ENCODE peak calls at places on chromosomes 2 and 18, in four cellular contexts. X is K562, G is IMR-90, I is GM12878. D is an unnamed sample.

GRCh38 chr2:240962371-240963064 is 35.9 kb upstream of the SNED1 start:
- DNase-seq in I (no peak), X (no peak), G (no peak), D (peak)

GRCh38 chr2:217685255-217685605 is 317.6 kb downstream of the TNS1 start:
- DNase-seq in X (no peak), G (peak), I (no peak), D (no peak)

GRCh38 chr2:232609607-232610006 is 23.8 kb upstream of the EFHD1 start:
- DNase-seq in X (no peak), G (no peak), I (no peak), D (no peak)

GRCh38 chr2:134252092-134252775 is 1.6 kb upstream of the MGAT5 start:
- DNase-seq in G (peak), X (no peak), I (no peak), D (no peak)

GRCh38 chr2:222315443-222316121 is 16.8 kb upstream of the PAX3 start:
- DNase-seq in G (no peak), I (no peak), X (no peak), D (no peak)

GRCh38 chr2:58959996-58960395 is 718.9 kb upstream of the FANCL start:
- DNase-seq in I (no peak), X (no peak), G (no peak), D (no peak)

GRCh38 chr2:127627740-127628571 is 18.0 kb upstream of the GPR17 start:
- DNase-seq in X (no peak), G (no peak), I (no peak), D (no peak)

GRCh38 chr2:26279886-26280285 is 35.1 kb downstream of the HADHB start:
- DNase-seq in G (no peak), X (no peak), I (no peak), D (no peak)

GRCh38 chr2:98701230-98701629 is 29.7 kb downstream of the MGAT4A start:
- DNase-seq in X (no peak), I (no peak), G (no peak), D (peak)

GRCh38 chr18:80246656-80247402 is 485 bp downstream of the PARD6G start:
- DNase-seq in G (no peak), I (no peak), X (peak), D (peak)

GRCh38 chr2:19744456-19744855 is 157.3 kb downstream of the TTC32 start:
- DNase-seq in G (no peak), I (no peak), X (no peak), D (no peak)

GRCh38 chr2:62197017-62197586 is 1.2 kb downstream of the B3GNT2 start:
- DNase-seq in X (no peak), G (no peak), I (no peak), D (peak)

GRCh38 chr2:163686289-163686688 is 49.5 kb downstream of the FIGN start:
- DNase-seq in I (no peak), X (no peak), G (no peak), D (no peak)

GRCh38 chr2:176161817-176162626 is 4.9 kb downstream of the HOXD3 start:
- DNase-seq in I (no peak), G (peak), X (no peak), D (no peak)

GRCh38 chr18:45050712-45051639 is 370.3 kb downstream of the SETBP1 start:
- DNase-seq in G (peak), I (no peak), X (peak), D (peak)

GRCh38 chr2:25685030-25685429 is 11.7 kb upstream of the DTNB start:
- DNase-seq in I (no peak), X (no peak), G (no peak), D (no peak)

GRCh38 chr18:63869374-63869773 is 18.1 kb upstream of the SERPINB2 start:
- DNase-seq in X (no peak), I (no peak), G (peak), D (no peak)

GRCh38 chr18:28485210-28485801 is 308.4 kb upstream of the CDH2 start:
- DNase-seq in I (no peak), G (no peak), X (no peak), D (no peak)
- H2AFZ ChIP-seq in I (no peak), G (no peak), X (no peak), D (no peak)

DNA sequence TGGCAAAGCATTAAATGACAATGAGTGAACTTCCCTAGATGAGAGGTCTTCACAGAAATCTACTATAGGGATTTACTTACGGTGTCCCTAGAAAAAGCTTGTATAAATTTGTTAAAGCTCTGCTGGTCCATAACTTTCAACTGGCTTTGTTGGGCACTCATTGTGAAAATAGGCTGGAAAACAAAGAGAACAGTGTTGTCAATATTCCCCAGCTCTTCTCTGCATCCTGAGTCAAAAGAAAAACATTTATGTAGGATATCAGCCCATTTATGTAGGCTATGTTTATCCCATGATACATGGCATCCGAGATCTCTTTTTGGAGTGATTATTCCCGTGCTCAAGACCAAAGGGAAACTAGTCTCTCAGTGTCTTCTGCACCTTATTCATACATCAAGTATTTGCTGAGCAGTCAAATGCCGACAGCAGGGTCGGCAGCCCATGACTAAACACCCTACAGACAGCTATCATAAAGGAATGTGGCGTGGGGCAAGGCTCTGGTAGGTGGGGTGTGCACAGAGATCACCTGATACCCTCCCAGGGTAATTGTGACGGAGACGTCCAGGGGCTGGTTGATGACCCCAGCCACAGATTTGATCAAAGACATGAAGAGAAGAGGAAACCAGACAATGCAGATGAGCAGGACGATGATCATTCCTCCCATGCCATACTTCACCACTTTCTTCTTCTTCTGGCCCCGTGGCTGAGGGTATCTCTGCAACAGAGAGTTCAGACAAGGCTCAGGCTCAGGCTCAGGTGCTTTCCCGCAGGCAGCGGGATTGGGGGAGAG is 155.9 kb downstream of the NAPG start:
- DNase-seq in I (no peak), X (no peak), G (peak), D (no peak)
- TF ChIP-seq FOS in I (no peak), X (no peak), G (no peak), D (no peak)

GRCh38 chr2:46146866-46147502 is 150.2 kb upstream of the EPAS1 start:
- DNase-seq in G (no peak), X (no peak), I (peak), D (no peak)

GRCh38 chr2:46147626-46148368 is 149.4 kb upstream of the EPAS1 start:
- DNase-seq in I (no peak), G (peak), X (no peak), D (no peak)

GRCh38 chr2:46151582-46151981 is 145.6 kb upstream of the EPAS1 start:
- DNase-seq in G (peak), X (no peak), I (no peak), D (no peak)

GRCh38 chr2:46148369-46148736 is 148.9 kb upstream of the EPAS1 start:
- DNase-seq in I (no peak), G (no peak), X (no peak), D (no peak)

GRCh38 chr2:46150445-46150970 is 146.7 kb upstream of the EPAS1 start:
- DNase-seq in G (no peak), X (no peak), I (no peak), D (no peak)
- H2AFZ ChIP-seq in G (peak), X (no peak), I (no peak), D (no peak)

GRCh38 chr2:219173176-219173575 is 3.3 kb upstream of the SLC23A3 start:
- DNase-seq in I (no peak), G (no peak), X (no peak), D (no peak)

GRCh38 chr2:219175486-219175885 is 1.2 kb downstream of the CNPPD1 start:
- DNase-seq in X (no peak), G (no peak), I (no peak), D (no peak)

GRCh38 chr2:219174146-219174545 is 2.6 kb downstream of the CNPPD1 start:
- DNase-seq in G (no peak), X (no peak), I (no peak), D (no peak)

GRCh38 chr2:219175928-219176817 is 552 bp downstream of the CNPPD1 start:
- DNase-seq in G (peak), I (no peak), X (peak), D (peak)

GRCh38 chr2:219174801-219175200 is 1.9 kb downstream of the CNPPD1 start:
- DNase-seq in G (no peak), X (no peak), I (no peak), D (no peak)
- TF ChIP-seq FOS in G (no peak), X (no peak), I (no peak), D (no peak)

GRCh38 chr2:72793798-72794447 is 31.9 kb downstream of the EXOC6B start:
- DNase-seq in X (no peak), I (no peak), G (peak), D (peak)
- H2AFZ ChIP-seq in X (no peak), I (no peak), G (no peak), D (no peak)

GRCh38 chr18:54561864-54562263 is 29.2 kb upstream of the DYNAP start:
- DNase-seq in I (no peak), X (no peak), G (no peak), D (no peak)
- TF ChIP-seq FOS in I (no peak), X (no peak), G (no peak), D (no peak)

GRCh38 chr2:116366212-116366611 is 1448.3 kb upstream of the DDX18 start:
- DNase-seq in G (no peak), X (no peak), I (no peak), D (no peak)
- H2AFZ ChIP-seq in G (no peak), X (no peak), I (no peak), D (no peak)

GRCh38 chr2:186927867-186928191 is 78.9 kb upstream of the ZSWIM2 start:
- DNase-seq in I (no peak), X (no peak), G (no peak), D (peak)
- TF ChIP-seq FOS in I (no peak), X (no peak), G (no peak), D (no peak)

GRCh38 chr2:109321570-109321969 is 192.6 kb downstream of the SH3RF3 start:
- DNase-seq in G (peak), X (no peak), I (no peak), D (no peak)
- H2AFZ ChIP-seq in G (no peak), X (no peak), I (no peak), D (peak)

D was measured in endothelial cell of umbilical vein.